ENCODE peak calls at places on chromosomes 4 and X, in four cellular contexts. E is A549, Q is pancreas, N is adrenal gland. L is an unnamed sample. For H3K4me1, the result is how much of the 10 kb centered on the place peaks cover.

GRCh38 chr4:63583561-63583960 is 825.7 kb downstream of the TECRL start:
- DNase-seq in N (no peak), Q (no peak), E (no peak), L (no peak)

GRCh38 chrX:41475611-41476241 is 28.6 kb downstream of the NYX start:
- DNase-seq in Q (no peak), E (no peak), N (no peak), L (no peak)

GRCh38 chr4:156974264-156974663 is 2.7 kb upstream of the PDGFC start:
- DNase-seq in N (no peak), Q (no peak), E (no peak), L (no peak)

GRCh38 chr4:140556372-140557085 is 12.2 kb downstream of the UCP1 start:
- DNase-seq in E (no peak), Q (no peak), N (no peak), L (no peak)

GRCh38 chr4:106738121-106738520 is 298.0 kb downstream of the DKK2 start:
- DNase-seq in N (no peak), Q (no peak), E (no peak), L (no peak)

GRCh38 chr4:83305187-83305586 is 20.6 kb upstream of the COQ2 start:
- DNase-seq in Q (no peak), N (no peak), E (no peak), L (no peak)

GRCh38 chr4:83019794-83020497 is 9.3 kb upstream of the LIN54 start:
- DNase-seq in N (no peak), E (no peak), Q (no peak), L (no peak)

GRCh38 chr4:94765174-94765573 is 7.4 kb downstream of the BMPR1B start:
- DNase-seq in N (no peak), Q (no peak), E (no peak), L (no peak)

GRCh38 chr4:32102941-32103340 is 1382.8 kb downstream of the PCDH7 start:
- DNase-seq in N (no peak), E (no peak), Q (no peak), L (no peak)

GRCh38 chr4:120821986-120822385 is 100.5 kb downstream of the PRDM5 start:
- DNase-seq in E (no peak), Q (no peak), N (no peak), L (no peak)

GRCh38 chrX:57453901-57454300 is 137.9 kb upstream of the ZXDB start:
- DNase-seq in E (no peak), N (peak), Q (no peak), L (peak)

GRCh38 chrX:124388562-124388961 is 42.2 kb downstream of the SH2D1A start:
- DNase-seq in Q (peak), E (peak), N (peak), L (peak)

GRCh38 chr4:118869808-118870342 is 18.8 kb upstream of the SYNPO2 start:
- DNase-seq in N (no peak), Q (no peak), E (no peak), L (no peak)

GRCh38 chr4:8046925-8047541 is 107.4 kb upstream of the AFAP1 start:
- DNase-seq in E (no peak), N (no peak), Q (no peak), L (peak)

GRCh38 chr4:8044244-8044643 is 104.6 kb upstream of the AFAP1 start:
- DNase-seq in E (no peak), Q (no peak), N (no peak), L (no peak)

GRCh38 chr4:8043596-8043995 is 103.9 kb upstream of the AFAP1 start:
- DNase-seq in Q (no peak), N (no peak), E (no peak), L (no peak)

GRCh38 chr4:8045909-8046308 is 106.2 kb upstream of the AFAP1 start:
- DNase-seq in Q (no peak), N (no peak), E (no peak), L (no peak)

GRCh38 chr4:8044699-8045098 is 105.0 kb upstream of the AFAP1 start:
- DNase-seq in E (no peak), N (no peak), Q (no peak), L (no peak)
- H3K4me1 ChIP-seq in E (under half), N (under half), Q (under half), L (under half)

GRCh38 chr4:139453041-139453370 is 915 bp upstream of the RAB33B start:
- DNase-seq in N (no peak), E (peak), Q (no peak), L (peak)

GRCh38 chr4:139455187-139455586 is 1.3 kb downstream of the RAB33B start:
- DNase-seq in E (no peak), Q (no peak), N (no peak), L (no peak)

GRCh38 chr4:139454111-139454600 is at the start of gene RAB33B:
- DNase-seq in Q (no peak), E (peak), N (no peak), L (no peak)

GRCh38 chr4:139453371-139454110 is 380 bp upstream of the RAB33B start:
- DNase-seq in N (peak), E (peak), Q (peak), L (peak)

GRCh38 chr4:139454646-139455045 is 725 bp downstream of the RAB33B start:
- DNase-seq in Q (no peak), N (no peak), E (no peak), L (no peak)
- H3K4me1 ChIP-seq in Q (under half), N (under half), E (half or more), L (half or more)

GRCh38 chr4:76195326-76195725 is 18.3 kb downstream of the SCARB2 start:
- DNase-seq in N (no peak), E (no peak), Q (no peak), L (no peak)

GRCh38 chr4:76192221-76192620 is 21.4 kb downstream of the SCARB2 start:
- DNase-seq in E (no peak), N (no peak), Q (no peak), L (no peak)

GRCh38 chr4:76197971-76198410 is 15.6 kb downstream of the SCARB2 start:
- DNase-seq in E (no peak), Q (no peak), N (peak), L (no peak)

GRCh38 chr4:76197001-76197743 is 16.5 kb downstream of the SCARB2 start:
- DNase-seq in Q (no peak), E (no peak), N (no peak), L (no peak)

DNA sequence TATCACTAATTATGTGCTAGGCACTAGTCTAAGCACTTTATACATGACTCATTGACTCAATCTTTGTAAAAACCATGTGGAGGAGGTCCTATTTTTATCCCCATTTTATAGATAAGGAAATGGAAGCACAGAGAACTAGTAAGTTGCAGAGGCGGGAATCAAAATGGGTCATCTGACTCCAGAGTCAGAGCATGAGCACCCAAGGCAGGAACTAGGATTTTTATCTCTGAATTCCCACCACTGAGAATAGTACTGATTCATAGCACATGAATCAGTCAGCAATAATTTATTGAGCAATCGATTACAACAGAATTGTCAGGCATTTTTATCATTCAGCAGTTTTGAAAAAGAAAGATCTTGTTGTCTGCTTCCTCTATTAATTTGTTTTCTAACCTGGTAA is 19.3 kb downstream of the SCARB2 start:
- DNase-seq in N (peak), E (peak), Q (no peak), L (no peak)
- H3K4me1 ChIP-seq in N (under half), E (under half), Q (under half), L (under half)

GRCh38 chr4:24550773-24551172 is 33.6 kb downstream of the DHX15 start:
- DNase-seq in N (no peak), Q (no peak), E (no peak), L (no peak)

GRCh38 chr4:24557036-24558022 is 27.0 kb downstream of the DHX15 start:
- DNase-seq in E (no peak), N (no peak), Q (no peak), L (no peak)

GRCh38 chr4:24547979-24548378 is 36.4 kb downstream of the DHX15 start:
- DNase-seq in E (no peak), N (no peak), Q (no peak), L (no peak)

DNA sequence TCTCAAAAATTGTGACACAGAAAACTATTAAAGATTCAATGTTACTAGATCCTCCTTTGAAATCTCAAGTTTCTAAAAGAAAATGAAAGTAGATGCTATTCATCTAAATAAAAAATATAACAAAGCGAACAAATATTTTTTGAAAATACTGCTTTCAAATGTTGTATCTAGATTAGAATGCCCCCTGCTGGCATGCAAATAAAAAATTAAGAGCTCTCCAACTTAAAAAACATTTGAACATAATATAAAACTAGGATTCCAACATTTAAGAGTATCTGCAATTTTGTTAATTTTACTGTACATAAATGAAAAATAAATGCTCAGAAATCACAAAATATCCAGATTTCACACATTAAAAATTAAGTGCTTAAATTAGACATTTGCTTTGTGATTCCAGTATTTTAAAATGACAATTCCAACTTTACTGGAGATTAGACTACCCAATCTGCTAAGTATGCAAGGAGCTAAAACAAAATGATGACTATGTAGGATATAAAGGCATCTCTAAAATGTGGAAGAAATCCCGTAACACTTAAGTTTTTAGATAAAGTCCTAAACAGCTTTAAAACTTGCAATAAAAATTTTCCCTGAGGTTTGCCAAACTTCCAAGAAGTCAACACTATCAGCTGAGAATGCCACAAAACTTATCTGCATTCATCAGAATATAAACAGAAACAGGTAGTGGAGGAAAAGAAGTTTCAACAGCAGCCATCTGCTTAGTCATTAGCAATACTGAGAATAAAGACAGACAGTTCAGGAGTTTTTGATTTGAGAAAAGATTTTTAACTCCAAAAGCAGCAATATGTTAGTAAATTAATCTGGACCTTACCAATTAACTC is 32.6 kb downstream of the DHX15 start:
- DNase-seq in E (no peak), N (no peak), Q (no peak), L (no peak)
- H3K4me1 ChIP-seq in E (half or more), N (under half), Q (under half), L (under half)

DNA sequence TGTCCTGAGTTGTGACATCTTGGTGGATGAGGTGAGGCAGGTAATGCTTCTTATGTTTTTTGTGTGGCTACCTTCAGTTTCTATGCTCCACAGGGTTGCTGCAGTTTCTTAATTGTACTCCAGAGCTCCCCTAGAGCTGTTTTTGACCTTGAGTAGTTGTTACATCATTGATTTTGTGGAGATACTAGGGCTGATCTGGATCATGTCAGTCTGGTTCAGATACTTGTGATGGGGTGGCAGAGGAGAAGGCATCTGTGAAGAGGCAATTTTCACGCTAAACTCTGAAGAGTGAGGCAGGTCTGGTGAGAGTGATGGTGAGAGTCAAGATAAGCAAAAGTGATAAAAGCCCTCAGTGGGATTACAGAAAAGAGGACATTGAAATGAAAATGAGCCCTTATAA is 1180.2 kb downstream of the RAPGEF2 start:
- DNase-seq in E (no peak), Q (no peak), N (no peak), L (no peak)
- H3K4me1 ChIP-seq in E (under half), Q (under half), N (under half), L (under half)

DNA sequence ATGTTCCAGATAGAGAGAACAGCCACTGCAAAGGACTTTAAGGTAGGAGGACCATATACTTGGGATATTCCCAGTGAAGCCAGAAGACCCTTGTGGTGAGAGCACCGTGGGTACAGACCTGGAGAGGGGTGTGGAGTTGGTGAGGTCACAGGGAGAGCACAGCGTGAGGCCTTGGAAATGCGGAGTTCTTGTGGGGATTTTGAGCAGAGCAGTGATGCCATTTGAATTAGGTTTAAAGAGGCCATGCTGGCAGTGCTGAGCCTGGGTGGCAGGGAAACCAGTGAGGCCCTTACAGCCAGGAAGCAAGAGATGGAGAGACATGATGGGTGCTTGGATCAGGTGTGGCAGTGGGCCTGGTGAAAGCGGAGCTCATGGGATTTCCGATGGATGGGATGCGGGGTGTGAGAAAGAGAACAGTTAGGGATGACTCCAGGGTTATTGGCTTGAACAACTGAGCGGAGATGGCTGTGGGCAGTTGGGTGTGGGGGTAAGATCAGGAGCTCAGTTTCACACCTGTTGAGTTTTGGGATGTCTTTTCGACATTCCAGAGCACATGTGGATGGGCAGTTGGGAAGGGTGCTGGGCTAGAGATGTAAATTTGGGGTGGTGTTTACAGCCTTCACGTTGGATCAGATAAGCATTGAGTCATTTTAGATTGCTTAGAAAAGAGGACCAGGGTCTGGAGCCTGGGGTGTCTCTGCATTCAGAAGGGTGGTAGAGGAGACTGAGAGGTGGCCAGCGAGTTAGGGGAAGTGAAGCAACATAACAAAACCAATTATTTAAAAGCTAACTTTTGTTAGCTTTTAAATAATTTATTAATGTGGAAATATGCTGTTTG is 68.9 kb downstream of the TMEM131L start:
- DNase-seq in E (no peak), N (no peak), Q (no peak), L (no peak)
- H3K4me1 ChIP-seq in E (under half), N (under half), Q (under half), L (half or more)

DNA sequence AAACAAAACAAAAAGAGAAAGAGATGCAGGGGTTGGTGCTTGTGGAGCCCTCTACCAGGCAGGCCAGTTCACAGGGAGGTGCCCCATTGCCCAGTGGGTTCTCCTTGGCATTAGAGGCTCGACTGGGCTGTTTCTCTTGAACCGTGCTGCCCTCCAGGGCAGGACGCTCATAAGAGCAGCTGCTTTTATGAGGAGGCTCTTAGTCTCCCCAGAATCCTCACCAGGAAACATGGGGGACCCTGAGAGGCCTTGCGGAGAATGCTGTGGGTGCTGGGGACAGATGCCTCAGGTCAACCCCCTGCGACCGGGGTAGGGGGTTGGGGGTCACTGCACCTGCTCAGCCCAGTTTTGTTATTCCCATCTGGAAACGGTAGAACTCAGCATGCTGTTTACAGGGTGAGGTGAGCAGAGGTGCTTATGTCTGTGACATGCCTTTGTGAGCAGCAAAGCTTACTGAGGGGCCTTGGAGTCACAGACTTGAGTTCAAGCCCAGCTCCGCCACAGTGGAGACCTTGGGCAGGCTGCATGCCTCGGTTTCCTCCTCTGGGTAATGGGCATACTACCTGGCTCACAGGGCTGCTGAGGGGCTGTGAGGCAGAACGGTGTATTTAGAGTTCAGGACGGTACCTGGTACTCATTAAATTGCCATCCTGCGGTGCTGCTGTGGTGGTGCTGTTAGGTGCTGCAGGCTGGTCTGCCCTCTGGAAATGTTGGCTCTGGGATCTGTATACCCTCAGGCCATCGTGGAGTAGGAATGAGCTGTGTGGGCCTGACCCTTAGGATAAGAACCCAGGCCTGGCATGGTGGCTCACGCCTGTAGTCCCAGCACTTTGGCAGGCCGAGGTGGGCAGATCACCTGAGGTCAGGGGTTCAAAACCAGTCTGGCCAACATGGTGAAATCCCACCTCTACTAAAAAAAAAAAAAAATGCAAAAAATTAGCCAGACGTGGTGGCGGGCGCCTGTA is 5.7 kb downstream of the TBC1D14 start:
- DNase-seq in Q (no peak), E (no peak), N (no peak), L (no peak)
- H3K4me1 ChIP-seq in Q (under half), E (under half), N (under half), L (half or more)

DNA sequence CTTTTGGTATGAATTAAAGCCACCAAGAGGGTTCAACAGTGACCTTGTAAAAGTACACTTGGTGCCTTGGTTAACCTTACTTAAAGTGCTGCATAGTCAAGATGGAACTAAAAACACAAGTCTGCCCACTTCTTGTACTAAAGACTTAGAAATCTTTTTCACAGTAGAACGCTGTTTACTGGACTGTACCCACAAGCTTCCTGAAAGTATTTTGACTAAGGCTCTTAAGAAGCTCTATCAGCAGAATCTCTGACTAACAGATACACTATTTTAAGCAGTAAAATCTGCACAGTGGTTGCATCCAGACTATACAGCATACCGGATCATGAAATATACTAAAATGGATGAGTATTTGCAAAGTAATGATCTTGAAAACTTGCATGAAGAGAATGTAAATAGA is 7.2 kb downstream of the RAB28 start:
- DNase-seq in E (no peak), Q (no peak), N (no peak), L (no peak)
- H3K4me1 ChIP-seq in E (under half), Q (under half), N (under half), L (under half)

GRCh38 chr4:8732681-8733243 is 138.9 kb downstream of the HMX1 start:
- DNase-seq in Q (no peak), E (no peak), N (no peak), L (no peak)

GRCh38 chr4:8730159-8730558 is 137.6 kb downstream of the CPZ start:
- DNase-seq in Q (no peak), N (no peak), E (no peak), L (no peak)

GRCh38 chr4:8730681-8731080 is 138.1 kb downstream of the CPZ start:
- DNase-seq in N (no peak), Q (no peak), E (no peak), L (no peak)

GRCh38 chr4:8732092-8732491 is 139.5 kb downstream of the CPZ start:
- DNase-seq in E (no peak), N (no peak), Q (no peak), L (no peak)

GRCh38 chr4:8731364-8731763 is 138.8 kb downstream of the CPZ start:
- DNase-seq in N (no peak), E (no peak), Q (no peak), L (no peak)
- H3K4me1 ChIP-seq in N (under half), E (under half), Q (under half), L (under half)

DNA sequence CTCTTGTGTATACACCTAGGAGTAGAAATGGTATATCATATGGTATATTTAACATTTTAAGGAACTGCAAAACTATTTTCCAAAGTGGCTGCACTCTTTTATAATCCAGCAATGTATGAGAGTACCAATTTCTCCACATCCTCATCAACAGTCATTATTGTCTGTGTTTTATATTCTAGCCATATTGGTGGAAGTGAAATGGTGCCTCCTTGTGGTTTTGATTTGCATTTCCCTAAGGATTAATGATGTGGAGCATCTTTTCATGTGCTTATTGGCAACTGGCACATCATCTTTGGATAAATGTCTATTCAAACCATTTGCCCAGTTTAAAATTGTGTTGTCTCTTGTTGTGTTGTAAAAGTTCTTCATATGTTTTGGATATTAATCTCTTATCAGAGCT is 9.6 kb downstream of the BMP15 start:
- DNase-seq in N (no peak), Q (no peak), E (no peak), L (no peak)
- H3K4me1 ChIP-seq in N (under half), Q (under half), E (under half), L (under half)

L was measured in CD8-positive, alpha-beta memory T cell.